ENCODE peak calls at places on chromosomes 1 and 21, in six cellular contexts. Q, G, V, X, T and A are unnamed samples.
A peak's percentile ranks its signal among the peaks of the same experiment; 100 is the strongest.

GRCh38 chr1:29227511-29227910 is 3.2 kb downstream of the MECR start:
- DNase-seq in Q (no peak), G (no peak), V (no peak), X (no peak), T (no peak), A (no peak)

GRCh38 chr1:8247821-8248436 is 70.0 kb upstream of the SLC45A1 start:
- DNase-seq in Q (no peak), G (no peak), V (no peak), X (no peak), T (no peak), A (no peak)

GRCh38 chr21:41634211-41634694 is 126.3 kb upstream of the TMPRSS2 start:
- DNase-seq in Q (no peak), G (no peak), V (no peak), X (no peak), T (no peak), A (no peak)

GRCh38 chr1:31011719-31012118 is 53.8 kb downstream of the PUM1 start:
- DNase-seq in Q (no peak), G (no peak), V (no peak), X (no peak), T (no peak), A (no peak)

GRCh38 chr1:223422911-223423310 is 29.7 kb downstream of the CCDC185 start:
- DNase-seq in Q (no peak), G (no peak), V (no peak), X (no peak), T (no peak), A (no peak)

GRCh38 chr1:155005076-155005971 is 2.7 kb downstream of the ZBTB7B start:
- DNase-seq in Q (no peak), G (no peak), V (no peak), X (no peak), T (no peak), A (no peak)

GRCh38 chr1:180270767-180271639 is 40.9 kb downstream of the LHX4 start:
- DNase-seq in Q (peak; percentile 53), G (no peak), V (no peak), X (no peak), T (peak; percentile 30), A (no peak)

GRCh38 chr1:42745851-42746250 is 5.8 kb upstream of the CLDN19 start:
- DNase-seq in Q (no peak), G (no peak), V (no peak), X (no peak), T (no peak), A (no peak)

GRCh38 chr1:36366091-36366661 is 19.5 kb downstream of the STK40 start:
- DNase-seq in Q (no peak), G (no peak), V (no peak), X (no peak), T (no peak), A (no peak)

GRCh38 chr1:16163882-16164820 is 8.3 kb upstream of the EPHA2 start:
- DNase-seq in Q (peak; percentile 83), G (no peak), V (no peak), X (no peak), T (peak; percentile 96), A (no peak)

GRCh38 chr1:223363057-223363855 is 720 bp downstream of the SUSD4 start:
- DNase-seq in Q (peak; percentile 36), G (no peak), V (no peak), X (no peak), T (no peak), A (no peak)

GRCh38 chr1:34926156-34926555 is 3.3 kb downstream of the DLGAP3 start:
- DNase-seq in Q (no peak), G (no peak), V (no peak), X (no peak), T (no peak), A (no peak)

GRCh38 chr1:31064685-31065309 is 720 bp downstream of the PUM1 start:
- DNase-seq in Q (no peak), G (no peak), V (peak; percentile 14), X (no peak), T (peak; percentile 33), A (peak; percentile 17)

GRCh38 chr1:87089823-87090222 is 175.4 kb downstream of the HS2ST1 start:
- DNase-seq in Q (no peak), G (no peak), V (no peak), X (no peak), T (no peak), A (no peak)

GRCh38 chr1:97277891-97278662 is 556.5 kb downstream of the PTBP2 start:
- DNase-seq in Q (no peak), G (no peak), V (no peak), X (no peak), T (no peak), A (no peak)

GRCh38 chr1:87521446-87521845 is 192.8 kb downstream of the LMO4 start:
- DNase-seq in Q (no peak), G (no peak), V (no peak), X (no peak), T (no peak), A (no peak)

GRCh38 chr1:77031101-77031662 is 163.9 kb downstream of the ST6GALNAC5 start:
- DNase-seq in Q (no peak), G (no peak), V (no peak), X (no peak), T (no peak), A (no peak)

GRCh38 chr1:207748737-207749528 is 2.9 kb upstream of the CD46 start:
- DNase-seq in Q (no peak), G (no peak), V (no peak), X (no peak), T (peak; percentile 33), A (no peak)

GRCh38 chr1:225451840-225452515 is 24.1 kb upstream of the LBR start:
- DNase-seq in Q (no peak), G (no peak), V (no peak), X (no peak), T (no peak), A (no peak)

GRCh38 chr1:50681931-50682330 is 258.7 kb upstream of the DMRTA2 start:
- DNase-seq in Q (no peak), G (no peak), V (no peak), X (no peak), T (no peak), A (no peak)

GRCh38 chr1:178127482-178127881 is 33.6 kb downstream of the RASAL2 start:
- DNase-seq in Q (no peak), G (no peak), V (no peak), X (no peak), T (no peak), A (no peak)

GRCh38 chr1:155858805-155859233 is 548 bp upstream of the SYT11 start:
- DNase-seq in Q (no peak), G (no peak), V (no peak), X (no peak), T (no peak), A (no peak)

GRCh38 chr1:242212401-242212800 is 213.5 kb upstream of the MAP1LC3C start:
- DNase-seq in Q (no peak), G (peak; percentile 46), V (no peak), X (no peak), T (no peak), A (no peak)

GRCh38 chr1:21586926-21587601 is 77.8 kb downstream of the ALPL start:
- DNase-seq in Q (peak; percentile 90), G (no peak), V (no peak), X (no peak), T (peak; percentile 69), A (no peak)

GRCh38 chr1:7975212-7975865 is 13.8 kb downstream of the PARK7 start:
- DNase-seq in Q (peak; percentile 83), G (no peak), V (peak; percentile 37), X (no peak), T (peak; percentile 76), A (peak; percentile 42)

GRCh38 chr1:13950637-13951036 is 250.6 kb downstream of the PRDM2 start:
- DNase-seq in Q (peak; percentile 53), G (peak; percentile 34), V (peak; percentile 15), X (no peak), T (no peak), A (no peak)

GRCh38 chr1:182185822-182186756 is 124.6 kb upstream of the ZNF648 start:
- DNase-seq in Q (no peak), G (no peak), V (no peak), X (no peak), T (peak; percentile 50), A (no peak)

GRCh38 chr1:160576430-160576829 is 2.9 kb downstream of the CD84 start:
- DNase-seq in Q (no peak), G (no peak), V (no peak), X (no peak), T (no peak), A (no peak)

GRCh38 chr1:17427696-17428660 is 11.5 kb downstream of the RCC2 start:
- DNase-seq in Q (no peak), G (no peak), V (no peak), X (no peak), T (no peak), A (no peak)

GRCh38 chr1:152112101-152112884 is 3.0 kb downstream of the TCHH start:
- DNase-seq in Q (no peak), G (no peak), V (no peak), X (no peak), T (no peak), A (no peak)

GRCh38 chr21:16942703-16943102 is 570.1 kb upstream of the CXADR start:
- DNase-seq in Q (no peak), G (peak; percentile 43), V (no peak), X (no peak), T (peak; percentile 35), A (no peak)

DNA sequence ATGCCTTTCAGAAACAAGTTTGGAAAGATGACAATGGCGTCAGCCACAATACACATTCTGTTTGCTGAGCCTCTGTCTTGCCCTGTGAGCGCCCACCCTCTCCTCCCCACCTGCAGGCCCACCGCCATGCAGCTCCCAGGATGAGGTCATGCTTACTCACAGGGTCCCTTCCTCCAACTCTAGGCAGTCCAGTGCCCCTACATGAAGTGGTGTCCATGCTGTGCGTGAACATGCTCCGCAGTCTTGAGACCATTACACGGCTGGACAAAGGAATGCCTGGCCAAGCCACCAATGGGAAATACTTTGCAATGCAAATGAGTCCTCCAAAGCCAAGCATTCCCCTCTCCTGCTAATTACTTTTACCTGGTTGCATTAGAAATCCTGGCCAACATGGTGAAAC is 92.2 kb downstream of the CD58 start:
- DNase-seq in Q (no peak), G (no peak), V (no peak), X (no peak), T (no peak), A (no peak)
- TF ChIP-seq TAF1 in Q (no peak), G (no peak), V (no peak), X (no peak), T (no peak), A (no peak)

GRCh38 chr1:198158766-198159589 is 2.2 kb downstream of the NEK7 start:
- DNase-seq in Q (peak; percentile 94), G (peak; percentile 75), V (peak; percentile 56), X (no peak), T (peak; percentile 80), A (peak; percentile 49)
- TF ChIP-seq POLR2A in Q (peak; percentile 98), G (peak; percentile 96), V (peak; percentile 87), X (peak; percentile 80), T (peak; percentile 82), A (peak; percentile 83)

GRCh38 chr1:44964396-44964795 is 22.0 kb downstream of the EIF2B3 start:
- DNase-seq in Q (no peak), G (no peak), V (no peak), X (no peak), T (no peak), A (no peak)
- TF ChIP-seq TAF1 in Q (no peak), G (no peak), V (no peak), X (no peak), T (no peak), A (no peak)

GRCh38 chr1:24555591-24556413 is at the start of gene NCMAP:
- DNase-seq in Q (peak; percentile 69), G (no peak), V (no peak), X (no peak), T (peak; percentile 26), A (no peak)
- TF ChIP-seq POLR2A in Q (no peak), G (no peak), V (no peak), X (no peak), T (peak; percentile 20), A (no peak)